ENCODE peak calls at places on chromosomes 2 and 18, in five cellular contexts. C, Q, F, H and G are unnamed samples.

GRCh38 chr2:174717273-174717672 is 47.0 kb downstream of the CHRNA1 start:
- DNase-seq in C (peak; percentile 50), Q (no peak), F (no peak), H (no peak), G (no peak)

GRCh38 chr18:9615973-9616559 is 1.7 kb upstream of the PPP4R1 start:
- DNase-seq in C (peak; percentile 77), Q (no peak), F (no peak), H (no peak), G (peak; percentile 37)

GRCh38 chr18:21914739-21915319 is 174.2 kb downstream of the MIB1 start:
- DNase-seq in C (peak; percentile 70), Q (peak; percentile 77), F (peak; percentile 78), H (peak; percentile 15), G (peak; percentile 85)

GRCh38 chr2:119136872-119137271 is 21.7 kb downstream of the C1QL2 start:
- DNase-seq in C (no peak), Q (no peak), F (no peak), H (no peak), G (no peak)

GRCh38 chr18:70072678-70073077 is 125.0 kb upstream of the CD226 start:
- DNase-seq in C (peak; percentile 16), Q (no peak), F (peak; percentile 40), H (no peak), G (no peak)

GRCh38 chr18:32688821-32689220 is 84.0 kb downstream of the KLHL14 start:
- DNase-seq in C (peak; percentile 2), Q (no peak), F (no peak), H (no peak), G (no peak)

GRCh38 chr2:238635637-238636036 is 208.9 kb downstream of the ASB1 start:
- DNase-seq in C (no peak), Q (no peak), F (no peak), H (no peak), G (no peak)

GRCh38 chr2:130328710-130329109 is 14.0 kb upstream of the IMP4 start:
- DNase-seq in C (no peak), Q (no peak), F (no peak), H (no peak), G (no peak)

GRCh38 chr2:214379227-214379626 is 31.6 kb upstream of the VWC2L start:
- DNase-seq in C (no peak), Q (no peak), F (no peak), H (no peak), G (no peak)

GRCh38 chr2:203960791-203961190 is 24.2 kb downstream of the ICOS start:
- DNase-seq in C (no peak), Q (no peak), F (no peak), H (no peak), G (no peak)

GRCh38 chr18:76414936-76415621 is 80.0 kb downstream of the ZNF516 start:
- DNase-seq in C (no peak), Q (no peak), F (no peak), H (no peak), G (no peak)

GRCh38 chr2:44769349-44770005 is 172.0 kb upstream of the SIX3 start:
- DNase-seq in C (no peak), Q (no peak), F (no peak), H (no peak), G (no peak)

GRCh38 chr2:60976271-60976670 is 41.2 kb upstream of the PEX13 start:
- DNase-seq in C (no peak), Q (no peak), F (no peak), H (no peak), G (no peak)

GRCh38 chr2:156320491-156320896 is 12.0 kb downstream of the NR4A2 start:
- DNase-seq in C (peak; percentile 53), Q (peak; percentile 57), F (no peak), H (no peak), G (peak; percentile 75)

GRCh38 chr18:39480494-39481245 is 1915.1 kb upstream of the CELF4 start:
- DNase-seq in C (no peak), Q (no peak), F (no peak), H (no peak), G (no peak)

GRCh38 chr18:79405019-79405780 is 9.5 kb downstream of the NFATC1 start:
- DNase-seq in C (no peak), Q (no peak), F (no peak), H (no peak), G (no peak)

GRCh38 chr2:224084266-224084892 is 45.3 kb upstream of the SERPINE2 start:
- DNase-seq in C (no peak), Q (no peak), F (no peak), H (no peak), G (no peak)

GRCh38 chr2:166134252-166135151 is 6.7 kb upstream of the SCN1A start:
- DNase-seq in C (no peak), Q (no peak), F (peak; percentile 39), H (no peak), G (no peak)

GRCh38 chr2:10897956-10898355 is 13.8 kb upstream of the KCNF1 start:
- DNase-seq in C (peak; percentile 89), Q (no peak), F (no peak), H (no peak), G (no peak)

GRCh38 chr18:45688113-45688512 is 35.9 kb upstream of the SLC14A1 start:
- DNase-seq in C (peak; percentile 23), Q (no peak), F (no peak), H (no peak), G (no peak)

GRCh38 chr18:48733854-48734253 is 195.0 kb downstream of the CTIF start:
- DNase-seq in C (no peak), Q (no peak), F (no peak), H (no peak), G (no peak)

GRCh38 chr2:15941483-15941853 is 1.1 kb downstream of the MYCN start:
- DNase-seq in C (no peak), Q (peak; percentile 83), F (peak; percentile 58), H (no peak), G (peak; percentile 88)

GRCh38 chr18:8603663-8604520 is 5.3 kb upstream of the RAB12 start:
- DNase-seq in C (no peak), Q (no peak), F (no peak), H (peak; percentile 42), G (no peak)

GRCh38 chr18:54777118-54777791 is 51.0 kb upstream of the RAB27B start:
- DNase-seq in C (no peak), Q (no peak), F (no peak), H (no peak), G (no peak)

GRCh38 chr2:12005886-12006681 is 259.7 kb downstream of the LPIN1 start:
- DNase-seq in C (no peak), Q (peak; percentile 19), F (peak; percentile 17), H (peak; percentile 11), G (no peak)

GRCh38 chr18:1906421-1906820 is 664.9 kb downstream of the METTL4 start:
- DNase-seq in C (no peak), Q (no peak), F (no peak), H (no peak), G (no peak)

GRCh38 chr18:32284284-32284683 is 94.4 kb downstream of the MEP1B start:
- DNase-seq in C (peak; percentile 22), Q (no peak), F (no peak), H (no peak), G (no peak)

GRCh38 chr2:84669122-84669521 is 152.8 kb downstream of the DNAH6 start:
- DNase-seq in C (no peak), Q (no peak), F (no peak), H (no peak), G (no peak)

GRCh38 chr2:160278889-160279196 is 78.8 kb upstream of the ITGB6 start:
- DNase-seq in C (peak; percentile 74), Q (peak; percentile 44), F (peak; percentile 40), H (no peak), G (peak; percentile 49)

GRCh38 chr2:3488768-3489448 is 30.4 kb downstream of the ADI1 start:
- DNase-seq in C (no peak), Q (no peak), F (no peak), H (peak; percentile 34), G (peak; percentile 24)

GRCh38 chr2:64485961-64486360 is 32.0 kb downstream of the LGALSL start:
- DNase-seq in C (peak; percentile 75), Q (no peak), F (no peak), H (no peak), G (no peak)

GRCh38 chr2:38619458-38620164 is 16.9 kb upstream of the HNRNPLL start:
- DNase-seq in C (peak; percentile 45), Q (no peak), F (no peak), H (no peak), G (no peak)

GRCh38 chr2:38620282-38620977 is 17.7 kb upstream of the HNRNPLL start:
- DNase-seq in C (peak; percentile 20), Q (no peak), F (peak; percentile 14), H (no peak), G (no peak)

GRCh38 chr2:38621018-38621417 is 18.3 kb upstream of the HNRNPLL start:
- DNase-seq in C (no peak), Q (no peak), F (no peak), H (no peak), G (no peak)

GRCh38 chr2:38626326-38627031 is 23.8 kb upstream of the HNRNPLL start:
- DNase-seq in C (no peak), Q (no peak), F (no peak), H (peak; percentile 48), G (no peak)

DNA sequence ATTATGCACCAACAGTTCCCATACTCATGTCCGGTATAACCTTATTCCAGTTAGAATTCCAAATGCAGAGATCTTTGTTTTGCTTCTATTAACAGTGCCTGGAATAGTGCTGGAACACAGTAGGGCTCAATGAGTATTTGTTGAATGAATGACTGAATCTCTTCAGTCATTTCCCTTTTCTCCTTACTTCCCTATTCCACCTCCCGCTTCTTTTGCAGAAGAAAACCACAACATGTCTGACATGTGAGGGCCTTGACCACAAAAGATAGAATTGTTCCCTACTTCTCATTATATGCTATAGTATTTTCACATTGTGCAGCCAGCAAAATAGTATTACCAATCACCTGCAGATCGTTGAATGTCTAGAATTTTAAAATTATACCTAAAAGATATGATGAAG is 19.5 kb upstream of the HNRNPLL start:
- DNase-seq in C (no peak), Q (no peak), F (no peak), H (no peak), G (no peak)
- TF ChIP-seq EZH2phosphoT487 in C (no peak), Q (no peak), F (no peak), H (no peak), G (no peak)

GRCh38 chr2:28972778-28973335 is 8.2 kb upstream of the TOGARAM2 start:
- DNase-seq in C (no peak), Q (no peak), F (no peak), H (no peak), G (no peak)
- TF ChIP-seq EZH2phosphoT487 in C (no peak), Q (no peak), F (no peak), H (no peak), G (no peak)

GRCh38 chr2:144132357-144132756 is 387.6 kb downstream of the ZEB2 start:
- DNase-seq in C (peak; percentile 58), Q (no peak), F (no peak), H (no peak), G (no peak)
- TF ChIP-seq EZH2phosphoT487 in C (no peak), Q (no peak), F (no peak), H (no peak), G (no peak)

GRCh38 chr2:195574305-195574704 is 82.7 kb upstream of the SLC39A10 start:
- DNase-seq in C (no peak), Q (no peak), F (no peak), H (no peak), G (no peak)

GRCh38 chr2:195573314-195573713 is 83.7 kb upstream of the SLC39A10 start:
- DNase-seq in C (no peak), Q (no peak), F (no peak), H (no peak), G (no peak)

GRCh38 chr2:195575021-195575420 is 82.0 kb upstream of the SLC39A10 start:
- DNase-seq in C (peak; percentile 41), Q (no peak), F (no peak), H (no peak), G (no peak)

GRCh38 chr2:195572894-195573293 is 84.1 kb upstream of the SLC39A10 start:
- DNase-seq in C (no peak), Q (no peak), F (no peak), H (no peak), G (no peak)

GRCh38 chr2:195575879-195576391 is 81.1 kb upstream of the SLC39A10 start:
- DNase-seq in C (peak; percentile 89), Q (peak; percentile 16), F (peak; percentile 55), H (peak; percentile 80), G (peak; percentile 37)
- TF ChIP-seq EZH2phosphoT487 in C (no peak), Q (no peak), F (no peak), H (no peak), G (no peak)